ENCODE peak calls at places on chromosomes 6 and 20, in ten cellular contexts. M is psoas muscle, G is progenitor cell of endocrine pancreas, T is neural crest cell, C is tibial nerve, F is cardiac muscle cell, Y is OCI-LY7, Q is GM13977, E is left ventricle myocardium inferior, W is tibial artery. P is an unnamed sample.
A peak's percentile ranks its signal among the peaks of the same experiment; 100 is the strongest.

GRCh38 chr6:143605894-143606293 is 71.9 kb upstream of the PHACTR2 start:
- DNase-seq in C (no peak), F (no peak), W (no peak), E (no peak), T (no peak), Q (no peak), M (no peak), Y (no peak), G (no peak), P (no peak)

GRCh38 chr6:143707702-143708101 is 29.9 kb downstream of the PHACTR2 start:
- DNase-seq in Y (no peak), T (no peak), M (no peak), E (no peak), F (no peak), C (no peak), G (no peak), Q (no peak), W (no peak), P (no peak)

GRCh38 chr20:63941282-63942060 is 14.7 kb downstream of the UCKL1 start:
- DNase-seq in M (peak; percentile 80), T (no peak), C (no peak), E (peak; percentile 61), G (no peak), W (peak; percentile 64), Q (peak; percentile 38), Y (peak; percentile 87), F (peak; percentile 32), P (peak; percentile 56)

GRCh38 chr20:64241061-64241460 is 14.5 kb upstream of the PCMTD2 start:
- DNase-seq in T (no peak), G (no peak), Y (no peak), E (no peak), M (peak; percentile 35), F (no peak), C (no peak), W (no peak), Q (no peak), P (no peak)

GRCh38 chr6:156731436-156731835 is 45.7 kb upstream of the ARID1B start:
- DNase-seq in T (no peak), Q (no peak), M (no peak), E (no peak), Y (no peak), F (no peak), C (no peak), W (no peak), G (no peak), P (no peak)

GRCh38 chr6:165571068-165571682 is 91.9 kb downstream of the PDE10A start:
- DNase-seq in Q (no peak), F (peak; percentile 36), C (no peak), Y (no peak), G (no peak), T (no peak), E (no peak), W (no peak), M (no peak), P (no peak)

GRCh38 chr20:63230800-63231268 is 4.9 kb upstream of the BIRC7 start:
- DNase-seq in F (peak; percentile 83), G (no peak), Q (no peak), T (peak; percentile 70), M (peak; percentile 65), C (peak; percentile 38), E (peak; percentile 49), W (peak; percentile 47), Y (no peak), P (no peak)

GRCh38 chr6:25717856-25718740 is 36.4 kb upstream of the SLC17A4 start:
- DNase-seq in Y (peak; percentile 59), Q (peak; percentile 28), C (peak; percentile 46), M (no peak), G (no peak), E (no peak), F (peak; percentile 63), W (no peak), T (no peak), P (peak; percentile 31)

GRCh38 chr6:140537211-140537610 is 1162.8 kb upstream of the CITED2 start:
- DNase-seq in F (no peak), Q (no peak), Y (no peak), E (no peak), G (no peak), C (no peak), T (no peak), M (no peak), W (no peak), P (no peak)

GRCh38 chr6:103344554-103345163 is 1515.1 kb downstream of the HACE1 start:
- DNase-seq in G (no peak), M (no peak), Y (no peak), E (no peak), T (no peak), C (no peak), F (no peak), W (no peak), Q (no peak), P (no peak)

GRCh38 chr20:62935204-62935967 is 2.6 kb upstream of the GID8 start:
- DNase-seq in W (no peak), E (no peak), T (no peak), G (no peak), Q (no peak), C (no peak), F (no peak), M (no peak), Y (no peak), P (no peak)

GRCh38 chr6:113481441-113481840 is 375.7 kb upstream of the MARCKS start:
- DNase-seq in Q (no peak), M (no peak), C (no peak), W (no peak), G (no peak), T (no peak), E (no peak), F (no peak), Y (no peak), P (no peak)

GRCh38 chr20:4065405-4065841 is 50.1 kb upstream of the RNF24 start:
- DNase-seq in Q (no peak), W (no peak), T (no peak), F (no peak), G (no peak), Y (no peak), C (peak; percentile 29), E (no peak), M (no peak), P (no peak)

GRCh38 chr6:143594647-143595046 is 83.1 kb upstream of the PHACTR2 start:
- DNase-seq in Y (no peak), M (no peak), Q (no peak), F (no peak), C (no peak), W (no peak), T (no peak), E (no peak), G (no peak), P (no peak)

GRCh38 chr20:11982958-11983470 is 65.3 kb downstream of the BTBD3 start:
- DNase-seq in T (no peak), E (no peak), Y (no peak), C (no peak), Q (no peak), F (no peak), W (no peak), M (no peak), G (no peak), P (no peak)
- TF ChIP-seq CTCF in T (no peak), E (no peak), Y (no peak), C (no peak), Q (no peak), F (no peak), W (no peak), M (no peak), G (no peak), P (no peak)

GRCh38 chr6:159036673-159037072 is 8.1 kb downstream of the TAGAP start:
- DNase-seq in M (no peak), F (no peak), W (no peak), C (no peak), Q (no peak), E (no peak), T (no peak), Y (no peak), G (no peak), P (no peak)

GRCh38 chr6:159037746-159038290 is 7.0 kb downstream of the TAGAP start:
- DNase-seq in M (no peak), T (no peak), W (no peak), C (no peak), F (no peak), Y (no peak), Q (no peak), G (no peak), E (no peak), P (no peak)

GRCh38 chr6:159035891-159036290 is 8.9 kb downstream of the TAGAP start:
- DNase-seq in T (no peak), Q (no peak), E (no peak), M (no peak), C (no peak), W (no peak), Y (no peak), F (no peak), G (no peak), P (no peak)

GRCh38 chr6:159033160-159034049 is 11.4 kb downstream of the TAGAP start:
- DNase-seq in F (no peak), C (no peak), Y (no peak), E (no peak), T (no peak), M (no peak), Q (no peak), G (no peak), W (no peak), P (no peak)

DNA sequence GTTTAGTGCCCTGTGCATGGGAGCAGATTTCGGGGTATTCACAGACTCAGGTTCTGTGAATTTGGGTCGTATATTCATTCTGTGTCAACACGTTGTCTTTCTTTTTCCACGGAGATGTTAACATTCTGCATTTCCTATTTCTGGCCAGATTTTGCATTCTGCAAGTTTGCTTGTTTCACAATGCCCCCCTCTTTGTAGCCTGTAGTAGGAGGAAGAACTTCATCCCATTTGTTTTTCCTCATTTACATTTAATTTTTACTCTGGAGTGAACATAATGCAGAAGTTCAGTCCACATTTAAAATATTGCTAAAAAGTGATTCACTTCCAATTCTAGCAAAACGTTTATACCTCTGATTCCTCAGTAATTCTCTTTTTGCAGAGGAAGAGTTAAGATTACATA is 13.0 kb downstream of the TAGAP start:
- DNase-seq in W (no peak), Y (no peak), F (no peak), G (no peak), E (no peak), M (no peak), C (no peak), T (no peak), Q (no peak), P (no peak)
- TF ChIP-seq CTCF in W (no peak), Y (no peak), F (no peak), G (no peak), E (no peak), M (no peak), C (no peak), T (no peak), Q (no peak), P (no peak)

GRCh38 chr6:130223508-130223907 is 757 bp upstream of the SAMD3 start:
- DNase-seq in M (no peak), W (no peak), Q (peak; percentile 28), C (no peak), T (no peak), Y (peak; percentile 22), G (no peak), F (no peak), E (no peak), P (peak; percentile 46)
- TF ChIP-seq CTCF in M (no peak), W (no peak), Q (peak; percentile 37), C (no peak), T (no peak), Y (no peak), G (no peak), F (no peak), E (no peak), P (no peak)

DNA sequence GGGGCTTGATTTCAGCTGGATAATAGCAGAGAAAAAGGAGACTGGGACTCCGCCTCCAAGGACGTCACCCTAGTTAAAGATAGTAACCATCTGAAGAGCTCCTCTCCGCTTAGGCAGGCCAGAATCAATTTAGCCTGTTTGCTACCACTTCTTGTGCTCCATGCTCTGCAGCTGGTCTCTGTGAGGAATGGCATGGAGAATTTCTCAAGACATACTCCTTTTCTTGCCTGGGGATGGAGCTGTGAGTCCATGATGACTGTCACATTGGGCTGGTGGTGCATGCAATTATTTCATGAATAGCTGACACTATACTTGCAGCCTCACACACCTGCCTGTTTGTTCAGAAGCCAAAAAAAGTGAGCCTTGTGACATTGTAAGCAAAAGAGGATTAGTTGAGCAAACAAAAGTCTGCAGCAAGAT is 61.4 kb downstream of the TXLNB start:
- DNase-seq in F (peak; percentile 55), C (peak; percentile 9), W (no peak), T (no peak), Y (peak; percentile 77), M (no peak), E (no peak), Q (no peak), G (no peak), P (no peak)
- TF ChIP-seq CTCF in F (peak; percentile 18), C (no peak), W (no peak), T (no peak), Y (peak; percentile 74), M (no peak), E (peak; percentile 17), Q (peak; percentile 43), G (no peak), P (peak; percentile 41)

P was measured in GM10248.